ENCODE peak calls at places on chromosomes 13 and 19, in five cellular contexts. One of them, this sample, is unnamed.

GRCh38 chr13:113991676-113992179 is 17.9 kb upstream of the C13orf46 start:
- DNase-seq in activated B cell treated with CpG ODN at 0.5 μM for 24 hours: no peak
- DNase-seq in IMR-90: no peak
- DNase-seq in psoas muscle: no peak
- DNase-seq in fibroblast of mammary gland: no peak
- DNase-seq in this sample: no peak

GRCh38 chr13:37127706-37128241 is 22.3 kb upstream of the CSNK1A1L start:
- DNase-seq in activated B cell treated with CpG ODN at 0.5 μM for 24 hours: no peak
- DNase-seq in IMR-90: peak
- DNase-seq in psoas muscle: no peak
- DNase-seq in fibroblast of mammary gland: peak
- DNase-seq in this sample: no peak

GRCh38 chr13:50419896-50420295 is 404.7 kb downstream of the KCNRG start:
- DNase-seq in activated B cell treated with CpG ODN at 0.5 μM for 24 hours: no peak
- DNase-seq in IMR-90: no peak
- DNase-seq in psoas muscle: no peak
- DNase-seq in fibroblast of mammary gland: no peak
- DNase-seq in this sample: no peak

GRCh38 chr13:48096670-48097069 is 1.8 kb upstream of the MED4 start:
- DNase-seq in activated B cell treated with CpG ODN at 0.5 μM for 24 hours: no peak
- DNase-seq in IMR-90: no peak
- DNase-seq in psoas muscle: no peak
- DNase-seq in fibroblast of mammary gland: no peak
- DNase-seq in this sample: no peak

GRCh38 chr19:41373993-41374392 is 2.3 kb upstream of the TMEM91 start:
- DNase-seq in activated B cell treated with CpG ODN at 0.5 μM for 24 hours: no peak
- DNase-seq in IMR-90: peak
- DNase-seq in psoas muscle: peak
- DNase-seq in fibroblast of mammary gland: peak
- DNase-seq in this sample: no peak

GRCh38 chr19:5547881-5548280 is 19.9 kb downstream of the TINCR start:
- DNase-seq in activated B cell treated with CpG ODN at 0.5 μM for 24 hours: no peak
- DNase-seq in IMR-90: peak
- DNase-seq in psoas muscle: no peak
- DNase-seq in fibroblast of mammary gland: peak
- DNase-seq in this sample: peak

GRCh38 chr19:10888421-10888866 is 17.1 kb downstream of the CARM1 start:
- DNase-seq in activated B cell treated with CpG ODN at 0.5 μM for 24 hours: no peak
- DNase-seq in IMR-90: no peak
- DNase-seq in psoas muscle: no peak
- DNase-seq in fibroblast of mammary gland: no peak
- DNase-seq in this sample: no peak

GRCh38 chr19:9075064-9075964 is 11.5 kb upstream of the OR1M1 start:
- DNase-seq in activated B cell treated with CpG ODN at 0.5 μM for 24 hours: no peak
- DNase-seq in IMR-90: peak
- DNase-seq in psoas muscle: peak
- DNase-seq in fibroblast of mammary gland: peak
- DNase-seq in this sample: peak

GRCh38 chr19:29769997-29770396 is 41.8 kb upstream of the CCNE1 start:
- DNase-seq in activated B cell treated with CpG ODN at 0.5 μM for 24 hours: no peak
- DNase-seq in IMR-90: no peak
- DNase-seq in psoas muscle: no peak
- DNase-seq in fibroblast of mammary gland: no peak
- DNase-seq in this sample: no peak

GRCh38 chr13:25494708-25495411 is 123.1 kb downstream of the ATP8A2 start:
- DNase-seq in activated B cell treated with CpG ODN at 0.5 μM for 24 hours: no peak
- DNase-seq in IMR-90: no peak
- DNase-seq in psoas muscle: no peak
- DNase-seq in fibroblast of mammary gland: no peak
- DNase-seq in this sample: no peak

GRCh38 chr19:44725251-44725650 is 23.3 kb upstream of the BCL3 start:
- DNase-seq in activated B cell treated with CpG ODN at 0.5 μM for 24 hours: no peak
- DNase-seq in IMR-90: no peak
- DNase-seq in psoas muscle: no peak
- DNase-seq in fibroblast of mammary gland: no peak
- DNase-seq in this sample: no peak

GRCh38 chr13:29457299-29457698 is 138.2 kb downstream of the SLC7A1 start:
- DNase-seq in activated B cell treated with CpG ODN at 0.5 μM for 24 hours: no peak
- DNase-seq in IMR-90: peak
- DNase-seq in psoas muscle: no peak
- DNase-seq in fibroblast of mammary gland: peak
- DNase-seq in this sample: no peak

GRCh38 chr19:28980236-28980868 is 232.6 kb downstream of the UQCRFS1 start:
- DNase-seq in activated B cell treated with CpG ODN at 0.5 μM for 24 hours: no peak
- DNase-seq in IMR-90: peak
- DNase-seq in psoas muscle: no peak
- DNase-seq in fibroblast of mammary gland: peak
- DNase-seq in this sample: no peak

GRCh38 chr19:3538965-3539742 is at the start of gene TEKTIP1:
- DNase-seq in activated B cell treated with CpG ODN at 0.5 μM for 24 hours: no peak
- DNase-seq in IMR-90: no peak
- DNase-seq in psoas muscle: no peak
- DNase-seq in fibroblast of mammary gland: no peak
- DNase-seq in this sample: no peak

GRCh38 chr19:3537438-3538240 is 1.3 kb upstream of the TEKTIP1 start:
- DNase-seq in activated B cell treated with CpG ODN at 0.5 μM for 24 hours: no peak
- DNase-seq in IMR-90: no peak
- DNase-seq in psoas muscle: no peak
- DNase-seq in fibroblast of mammary gland: no peak
- DNase-seq in this sample: no peak

GRCh38 chr19:3539743-3540118 is 757 bp downstream of the TEKTIP1 start:
- DNase-seq in activated B cell treated with CpG ODN at 0.5 μM for 24 hours: no peak
- DNase-seq in IMR-90: no peak
- DNase-seq in psoas muscle: no peak
- DNase-seq in fibroblast of mammary gland: no peak
- DNase-seq in this sample: no peak

GRCh38 chr19:3537101-3537437 is 1.9 kb upstream of the TEKTIP1 start:
- DNase-seq in activated B cell treated with CpG ODN at 0.5 μM for 24 hours: no peak
- DNase-seq in IMR-90: no peak
- DNase-seq in psoas muscle: no peak
- DNase-seq in fibroblast of mammary gland: no peak
- DNase-seq in this sample: no peak

DNA sequence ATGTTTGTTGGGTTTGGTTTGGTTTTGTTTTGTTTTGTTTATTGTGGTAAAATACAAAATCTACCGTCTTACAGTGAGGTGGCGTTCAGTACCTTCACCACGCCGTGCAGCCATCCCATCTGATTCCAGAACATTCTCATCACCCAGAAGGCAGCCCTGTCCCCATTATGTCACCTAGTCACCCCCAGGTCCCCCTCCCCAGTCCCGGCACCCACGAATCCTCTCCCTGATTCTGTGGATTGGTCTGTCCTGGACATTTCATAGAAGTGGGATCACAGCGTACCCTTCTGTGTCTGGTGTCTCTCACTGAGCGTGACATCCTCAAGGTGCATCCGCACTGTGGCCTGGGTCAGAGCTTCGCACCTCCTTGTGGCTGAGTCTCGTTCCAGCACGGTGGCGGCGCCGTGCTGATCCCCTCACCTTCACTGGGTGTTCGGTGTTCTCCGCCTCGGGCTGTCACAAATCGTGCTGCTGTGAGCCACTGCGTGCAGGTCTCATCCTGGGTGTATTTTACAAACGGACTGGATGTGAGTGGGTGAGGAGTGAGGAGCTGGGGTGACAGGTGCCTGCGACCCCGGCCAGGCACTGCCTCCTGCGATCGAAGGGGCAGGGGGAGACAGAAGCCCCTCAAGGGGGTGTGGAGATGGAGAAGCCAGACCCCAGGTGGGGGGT is 580 bp upstream of the TEKTIP1 start:
- DNase-seq in activated B cell treated with CpG ODN at 0.5 μM for 24 hours: no peak
- DNase-seq in IMR-90: no peak
- DNase-seq in psoas muscle: no peak
- DNase-seq in fibroblast of mammary gland: no peak
- DNase-seq in this sample: no peak
- TF ChIP-seq CTCF in activated B cell treated with CpG ODN at 0.5 μM for 24 hours: no peak
- TF ChIP-seq CTCF in IMR-90: no peak
- TF ChIP-seq CTCF in psoas muscle: no peak
- TF ChIP-seq CTCF in fibroblast of mammary gland: no peak
- TF ChIP-seq CTCF in this sample: no peak

DNA sequence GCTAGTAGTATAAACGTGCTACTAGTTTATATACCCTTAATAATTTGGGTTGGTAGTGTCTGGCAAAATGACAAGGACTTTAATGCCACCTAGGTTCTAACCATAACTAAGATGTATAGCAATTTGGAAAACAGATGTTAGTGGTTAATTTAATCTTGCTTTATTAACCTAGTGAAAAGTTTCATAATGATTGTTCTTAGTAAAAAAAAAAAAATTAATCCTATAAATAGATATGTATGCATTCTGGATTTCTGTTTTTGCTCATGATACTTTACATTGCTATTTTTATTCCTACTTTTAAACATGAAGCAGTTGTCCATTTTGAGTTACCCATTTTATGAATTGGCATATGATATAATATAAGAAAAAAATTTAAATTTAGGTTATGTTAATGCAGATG is 36.3 kb downstream of the DGKH start:
- DNase-seq in activated B cell treated with CpG ODN at 0.5 μM for 24 hours: no peak
- DNase-seq in IMR-90: no peak
- DNase-seq in psoas muscle: no peak
- DNase-seq in fibroblast of mammary gland: no peak
- DNase-seq in this sample: no peak
- TF ChIP-seq CTCF in activated B cell treated with CpG ODN at 0.5 μM for 24 hours: no peak
- TF ChIP-seq CTCF in IMR-90: no peak
- TF ChIP-seq CTCF in psoas muscle: no peak
- TF ChIP-seq CTCF in fibroblast of mammary gland: no peak
- TF ChIP-seq CTCF in this sample: no peak

GRCh38 chr13:101121608-101122007 is 294.7 kb downstream of the NALCN start:
- DNase-seq in activated B cell treated with CpG ODN at 0.5 μM for 24 hours: no peak
- DNase-seq in IMR-90: no peak
- DNase-seq in psoas muscle: no peak
- DNase-seq in fibroblast of mammary gland: no peak
- DNase-seq in this sample: no peak

GRCh38 chr13:101116381-101116780 is 299.9 kb downstream of the NALCN start:
- DNase-seq in activated B cell treated with CpG ODN at 0.5 μM for 24 hours: no peak
- DNase-seq in IMR-90: no peak
- DNase-seq in psoas muscle: no peak
- DNase-seq in fibroblast of mammary gland: no peak
- DNase-seq in this sample: no peak

GRCh38 chr13:101111894-101112293 is 304.4 kb downstream of the NALCN start:
- DNase-seq in activated B cell treated with CpG ODN at 0.5 μM for 24 hours: no peak
- DNase-seq in IMR-90: peak
- DNase-seq in psoas muscle: no peak
- DNase-seq in fibroblast of mammary gland: no peak
- DNase-seq in this sample: no peak

GRCh38 chr13:101116826-101117225 is 299.5 kb downstream of the NALCN start:
- DNase-seq in activated B cell treated with CpG ODN at 0.5 μM for 24 hours: no peak
- DNase-seq in IMR-90: no peak
- DNase-seq in psoas muscle: no peak
- DNase-seq in fibroblast of mammary gland: no peak
- DNase-seq in this sample: no peak

GRCh38 chr13:101115762-101116161 is 300.5 kb downstream of the NALCN start:
- DNase-seq in activated B cell treated with CpG ODN at 0.5 μM for 24 hours: no peak
- DNase-seq in IMR-90: no peak
- DNase-seq in psoas muscle: no peak
- DNase-seq in fibroblast of mammary gland: peak
- DNase-seq in this sample: no peak
- TF ChIP-seq CTCF in activated B cell treated with CpG ODN at 0.5 μM for 24 hours: no peak
- TF ChIP-seq CTCF in IMR-90: peak
- TF ChIP-seq CTCF in psoas muscle: no peak
- TF ChIP-seq CTCF in fibroblast of mammary gland: peak
- TF ChIP-seq CTCF in this sample: no peak

GRCh38 chr19:48253999-48254398 is 1.7 kb downstream of the CARD8 start:
- DNase-seq in activated B cell treated with CpG ODN at 0.5 μM for 24 hours: no peak
- DNase-seq in IMR-90: no peak
- DNase-seq in psoas muscle: no peak
- DNase-seq in fibroblast of mammary gland: no peak
- DNase-seq in this sample: no peak

GRCh38 chr19:48258350-48258749 is 2.6 kb upstream of the CARD8 start:
- DNase-seq in activated B cell treated with CpG ODN at 0.5 μM for 24 hours: no peak
- DNase-seq in IMR-90: no peak
- DNase-seq in psoas muscle: no peak
- DNase-seq in fibroblast of mammary gland: no peak
- DNase-seq in this sample: peak

GRCh38 chr19:48254529-48254970 is 1.2 kb downstream of the CARD8 start:
- DNase-seq in activated B cell treated with CpG ODN at 0.5 μM for 24 hours: no peak
- DNase-seq in IMR-90: no peak
- DNase-seq in psoas muscle: no peak
- DNase-seq in fibroblast of mammary gland: no peak
- DNase-seq in this sample: no peak

GRCh38 chr19:48252625-48253024 is 3.1 kb downstream of the CARD8 start:
- DNase-seq in activated B cell treated with CpG ODN at 0.5 μM for 24 hours: no peak
- DNase-seq in IMR-90: no peak
- DNase-seq in psoas muscle: no peak
- DNase-seq in fibroblast of mammary gland: no peak
- DNase-seq in this sample: no peak

DNA sequence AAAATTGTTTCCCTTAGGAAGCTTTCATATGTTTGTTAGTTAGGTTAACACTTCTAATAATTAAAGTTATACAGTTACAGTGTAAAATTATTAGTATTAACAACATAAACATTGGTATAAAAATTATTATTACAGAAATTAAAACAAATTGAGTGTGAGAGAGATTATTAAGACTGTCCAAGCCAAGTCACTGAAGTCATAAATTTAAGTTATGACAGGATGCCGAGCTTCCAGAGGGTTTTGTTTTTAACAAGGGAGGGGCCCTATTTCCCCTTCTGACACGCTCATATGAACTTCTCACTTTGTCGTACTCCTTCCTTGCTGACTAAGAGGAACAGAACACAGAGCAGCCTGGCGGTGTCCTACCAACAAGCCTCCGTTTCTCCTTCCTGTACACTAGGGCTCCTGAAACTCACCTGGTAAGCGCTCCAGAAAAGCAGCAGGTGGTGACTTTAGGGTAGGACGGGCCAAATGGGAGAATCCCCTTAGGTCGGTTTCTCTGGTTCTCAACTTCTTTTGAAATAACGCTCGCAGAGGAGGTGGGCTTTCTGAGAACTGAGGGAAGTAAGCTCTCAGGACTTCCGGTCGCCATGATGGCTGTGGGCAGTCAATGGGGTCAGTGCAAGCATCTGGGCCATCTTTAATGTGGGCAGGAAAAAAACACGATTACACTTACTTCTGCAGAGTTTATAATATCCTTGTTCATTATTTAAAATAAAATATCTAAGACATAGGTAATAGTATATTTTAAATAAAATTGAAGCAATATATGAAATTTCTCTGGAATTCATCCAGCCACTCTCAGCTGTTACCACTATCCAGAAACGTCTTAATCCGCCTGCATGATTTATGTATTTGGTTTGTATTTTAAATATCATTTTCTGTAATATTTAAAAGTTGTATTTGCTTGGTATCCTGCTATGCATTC is at the start of gene CARD8:
- DNase-seq in activated B cell treated with CpG ODN at 0.5 μM for 24 hours: peak
- DNase-seq in IMR-90: peak
- DNase-seq in psoas muscle: peak
- DNase-seq in fibroblast of mammary gland: peak
- DNase-seq in this sample: peak
- TF ChIP-seq CTCF in activated B cell treated with CpG ODN at 0.5 μM for 24 hours: no peak
- TF ChIP-seq CTCF in IMR-90: peak
- TF ChIP-seq CTCF in psoas muscle: no peak
- TF ChIP-seq CTCF in fibroblast of mammary gland: peak
- TF ChIP-seq CTCF in this sample: no peak

GRCh38 chr19:58328999-58329398 is 2.2 kb downstream of the ZSCAN22 start:
- DNase-seq in activated B cell treated with CpG ODN at 0.5 μM for 24 hours: no peak
- DNase-seq in IMR-90: no peak
- DNase-seq in psoas muscle: no peak
- DNase-seq in fibroblast of mammary gland: no peak
- DNase-seq in this sample: peak
- TF ChIP-seq CTCF in activated B cell treated with CpG ODN at 0.5 μM for 24 hours: no peak
- TF ChIP-seq CTCF in IMR-90: no peak
- TF ChIP-seq CTCF in psoas muscle: no peak
- TF ChIP-seq CTCF in fibroblast of mammary gland: no peak
- TF ChIP-seq CTCF in this sample: no peak

This sample was measured in activated CD8-positive, alpha-beta T cell treated with anti-CD3 and anti-CD28 coated beads for 36 hours.